ENCODE peak calls at places on chromosomes 12 and 14, in six cellular contexts. B, D, O, X, J and V are unnamed samples.

GRCh38 chr12:111304642-111305071 is 64.2 kb downstream of the PHETA1 start:
- DNase-seq in D (no peak), X (no peak), B (peak; percentile 8), O (no peak), J (no peak), V (peak; percentile 12)

GRCh38 chr14:103337794-103338193 is 3.8 kb downstream of the EIF5 start:
- DNase-seq in X (no peak), B (no peak), O (no peak), J (no peak), D (no peak), V (no peak)

GRCh38 chr14:89848165-89848564 is 106.4 kb downstream of the EFCAB11 start:
- DNase-seq in O (no peak), D (no peak), J (no peak), X (no peak), B (peak; percentile 30), V (no peak)

GRCh38 chr12:100146252-100146651 is 3.6 kb upstream of the BLTP3B start:
- DNase-seq in O (no peak), D (no peak), J (no peak), X (no peak), B (no peak), V (no peak)

GRCh38 chr12:75818863-75819262 is 212.7 kb downstream of the PHLDA1 start:
- DNase-seq in J (no peak), B (no peak), O (no peak), D (no peak), X (no peak), V (no peak)

GRCh38 chr12:47561746-47562145 is 144.1 kb downstream of the RPAP3 start:
- DNase-seq in X (no peak), B (no peak), J (no peak), O (no peak), D (no peak), V (no peak)

GRCh38 chr12:103547929-103548328 is 39.1 kb upstream of the STAB2 start:
- DNase-seq in X (no peak), J (no peak), D (no peak), B (no peak), O (no peak), V (no peak)

GRCh38 chr12:12024958-12025682 is 45.6 kb upstream of the BCL2L14 start:
- DNase-seq in J (no peak), X (no peak), B (no peak), D (no peak), O (peak; percentile 74), V (no peak)

GRCh38 chr12:78966062-78966461 is 101.5 kb downstream of the SYT1 start:
- DNase-seq in J (no peak), O (no peak), D (no peak), B (no peak), X (no peak), V (no peak)

GRCh38 chr14:81219821-81220487 is 805 bp downstream of the GTF2A1 start:
- DNase-seq in B (no peak), J (no peak), O (peak; percentile 29), X (no peak), D (no peak), V (no peak)

GRCh38 chr12:65327207-65328076 is 49.0 kb downstream of the MSRB3 start:
- DNase-seq in X (peak; percentile 88), D (no peak), O (no peak), B (peak; percentile 74), J (peak; percentile 82), V (peak; percentile 77)

GRCh38 chr12:51393676-51394545 is 2.7 kb upstream of the GALNT6 start:
- DNase-seq in B (peak; percentile 73), O (peak; percentile 28), X (peak; percentile 9), J (peak; percentile 59), D (no peak), V (peak; percentile 72)

GRCh38 chr12:30661210-30661609 is 34.5 kb downstream of the IPO8 start:
- DNase-seq in J (no peak), B (no peak), D (no peak), X (no peak), O (no peak), V (no peak)

GRCh38 chr12:122842505-122843405 is 7.5 kb downstream of the HIP1R start:
- DNase-seq in O (no peak), X (no peak), B (no peak), J (no peak), D (no peak), V (no peak)

GRCh38 chr14:24959791-24960331 is 90.1 kb downstream of the STXBP6 start:
- DNase-seq in D (no peak), J (no peak), B (no peak), X (no peak), O (peak; percentile 21), V (no peak)

GRCh38 chr12:1833596-1834028 is 13.2 kb downstream of the LRTM2 start:
- DNase-seq in O (no peak), B (no peak), J (no peak), D (no peak), X (no peak), V (no peak)

GRCh38 chr14:56803816-56804535 is 6.3 kb downstream of the OTX2 start:
- DNase-seq in B (no peak), O (no peak), X (no peak), D (no peak), J (no peak), V (no peak)

GRCh38 chr14:56805201-56805991 is 4.9 kb downstream of the OTX2 start:
- DNase-seq in O (no peak), X (no peak), D (no peak), B (no peak), J (no peak), V (no peak)

GRCh38 chr14:56798447-56799326 is 11.6 kb downstream of the OTX2 start:
- DNase-seq in J (no peak), D (no peak), O (no peak), X (no peak), B (no peak), V (no peak)

GRCh38 chr14:56799327-56799645 is 11.0 kb downstream of the OTX2 start:
- DNase-seq in O (no peak), X (no peak), D (no peak), J (no peak), B (no peak), V (no peak)

DNA sequence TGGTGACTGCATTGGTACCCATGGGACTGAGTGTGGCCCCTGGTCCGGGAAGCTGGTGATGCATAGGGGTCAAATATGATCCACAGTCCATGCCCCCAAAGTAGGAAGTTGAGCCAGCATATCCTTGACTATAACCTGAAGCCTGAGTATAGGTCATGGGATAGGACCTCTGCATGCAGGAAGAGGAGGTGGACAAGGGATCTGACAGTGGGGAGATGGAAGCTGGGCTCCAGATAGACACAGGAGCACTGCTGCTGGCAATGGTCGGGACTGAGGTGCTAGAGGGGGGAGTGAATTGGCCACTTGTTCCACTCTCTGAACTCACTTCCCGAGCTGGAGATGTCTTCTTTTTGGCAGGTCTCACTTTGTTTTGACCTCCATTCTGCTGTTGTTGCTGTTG is 8.4 kb downstream of the OTX2 start:
- DNase-seq in D (no peak), B (no peak), X (no peak), J (no peak), O (no peak), V (no peak)
- H3K4me3 ChIP-seq in D (no peak overlapping the region), B (no peak overlapping the region), X (no peak overlapping the region), J (no peak overlapping the region), O (no peak overlapping the region), V (no peak overlapping the region)

DNA sequence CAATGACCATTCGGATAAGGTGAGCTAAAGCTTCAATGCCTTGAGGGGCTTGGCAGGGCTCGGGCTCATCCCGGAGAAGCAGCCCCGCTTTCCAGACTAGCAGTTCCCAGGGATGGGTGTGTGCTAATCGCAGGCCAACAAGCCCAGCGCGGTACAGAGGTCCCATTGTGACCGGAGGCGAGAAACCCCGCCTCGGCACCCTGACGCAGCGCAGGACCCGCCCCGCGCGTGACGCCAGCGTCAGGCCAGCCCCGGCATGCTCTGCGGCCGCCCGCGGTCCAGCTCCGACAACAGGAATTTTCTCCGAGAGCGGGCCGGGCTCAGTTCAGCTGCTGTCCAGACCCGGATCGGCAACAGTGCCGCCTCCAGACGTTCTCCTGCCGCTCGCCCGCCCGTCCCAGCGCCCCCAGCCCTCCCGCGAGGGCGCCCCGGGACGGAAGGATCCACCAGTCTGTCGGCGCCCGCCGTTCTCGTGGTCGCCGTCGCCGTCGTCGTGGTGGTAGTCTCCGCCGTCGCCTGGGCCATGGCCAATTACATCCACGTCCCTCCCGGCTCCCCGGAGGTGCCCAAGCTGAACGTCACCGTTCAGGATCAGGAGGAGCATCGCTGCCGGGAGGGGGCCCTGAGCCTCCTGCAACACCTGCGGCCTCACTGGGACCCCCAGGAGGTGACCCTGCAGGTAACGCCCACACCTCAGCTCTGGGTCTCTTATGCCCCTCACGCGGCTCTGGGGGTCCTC is at the start of gene ETNK1:
- DNase-seq in D (peak; percentile 41), X (peak; percentile 83), J (peak; percentile 70), O (peak; percentile 97), B (peak; percentile 94), V (peak; percentile 47)
- TF ChIP-seq CTCF in D (no peak), X (no peak), J (no peak), O (no peak), B (no peak), V (no peak)

GRCh38 chr12:32679910-32680217 is 763 bp downstream of the DNM1L start:
- DNase-seq in B (no peak), D (no peak), X (no peak), J (no peak), O (no peak), V (no peak)

GRCh38 chr12:32686340-32686739 is 7.2 kb downstream of the DNM1L start:
- DNase-seq in D (no peak), X (no peak), J (no peak), O (no peak), B (no peak), V (no peak)

GRCh38 chr12:32681272-32681671 is 2.2 kb downstream of the DNM1L start:
- DNase-seq in X (no peak), D (no peak), O (no peak), J (no peak), B (no peak), V (no peak)

GRCh38 chr12:32679091-32679909 is at the start of gene DNM1L:
- DNase-seq in J (peak; percentile 90), B (peak; percentile 97), X (peak; percentile 89), O (peak; percentile 95), D (peak; percentile 51), V (peak; percentile 80)

GRCh38 chr12:32680787-32681186 is 1.7 kb downstream of the DNM1L start:
- DNase-seq in D (no peak), B (no peak), X (no peak), J (no peak), O (no peak), V (no peak)
- H3K4me3 ChIP-seq in D (no peak overlapping the region), B (no peak overlapping the region), X (no peak overlapping the region), J (peak overlapping the region; percentile 85), O (no peak overlapping the region), V (peak overlapping the region; percentile 88)

GRCh38 chr14:106459971-106460730 is 933.8 kb downstream of the TMEM121 start:
- DNase-seq in X (no peak), O (peak; percentile 20), B (no peak), D (no peak), J (no peak), V (no peak)
- TF ChIP-seq CTCF in X (no peak), O (peak; percentile 24), B (no peak), D (peak; percentile 10), J (no peak), V (no peak)